ENCODE peak calls at places on chromosomes 6 and 20, in five cellular contexts. One of them, this sample, is unnamed.

GRCh38 chr6:116111552-116112528 is 11.2 kb downstream of the NT5DC1 start:
- DNase-seq in NCI-H2029: no peak
- DNase-seq in stimulated activated CD4-positive, alpha-beta T cell treated with anti-CD3 and anti-CD28 coated beads, Interleukin-2, amount 100 ng/mL, for 48 hours: no peak
- DNase-seq in BJ: no peak
- DNase-seq in iPS-NIHi11: peak; percentile 39
- DNase-seq in this sample: peak; percentile 51

GRCh38 chr6:1082040-1082935 is 229.6 kb upstream of the FOXQ1 start:
- DNase-seq in NCI-H2029: no peak
- DNase-seq in stimulated activated CD4-positive, alpha-beta T cell treated with anti-CD3 and anti-CD28 coated beads, Interleukin-2, amount 100 ng/mL, for 48 hours: no peak
- DNase-seq in BJ: no peak
- DNase-seq in iPS-NIHi11: no peak
- DNase-seq in this sample: no peak

GRCh38 chr6:136037885-136038460 is 186.5 kb downstream of the PDE7B start:
- DNase-seq in BJ: no peak
- DNase-seq in iPS-NIHi11: no peak
- DNase-seq in NCI-H2029: no peak
- DNase-seq in stimulated activated CD4-positive, alpha-beta T cell treated with anti-CD3 and anti-CD28 coated beads, Interleukin-2, amount 100 ng/mL, for 48 hours: no peak
- DNase-seq in this sample: no peak

GRCh38 chr6:131819507-131820228 is 11.8 kb downstream of the ENPP1 start:
- DNase-seq in BJ: peak; percentile 59
- DNase-seq in NCI-H2029: no peak
- DNase-seq in stimulated activated CD4-positive, alpha-beta T cell treated with anti-CD3 and anti-CD28 coated beads, Interleukin-2, amount 100 ng/mL, for 48 hours: no peak
- DNase-seq in iPS-NIHi11: no peak
- DNase-seq in this sample: no peak

GRCh38 chr6:75250552-75250951 is 7.0 kb upstream of the COX7A2 start:
- DNase-seq in NCI-H2029: no peak
- DNase-seq in iPS-NIHi11: no peak
- DNase-seq in stimulated activated CD4-positive, alpha-beta T cell treated with anti-CD3 and anti-CD28 coated beads, Interleukin-2, amount 100 ng/mL, for 48 hours: no peak
- DNase-seq in BJ: no peak
- DNase-seq in this sample: no peak

GRCh38 chr6:104625536-104625935 is 234.2 kb downstream of the HACE1 start:
- DNase-seq in NCI-H2029: no peak
- DNase-seq in BJ: peak; percentile 62
- DNase-seq in iPS-NIHi11: no peak
- DNase-seq in stimulated activated CD4-positive, alpha-beta T cell treated with anti-CD3 and anti-CD28 coated beads, Interleukin-2, amount 100 ng/mL, for 48 hours: no peak
- DNase-seq in this sample: no peak

GRCh38 chr6:138240476-138241245 is 22.4 kb upstream of the PBOV1 start:
- DNase-seq in BJ: no peak
- DNase-seq in iPS-NIHi11: no peak
- DNase-seq in stimulated activated CD4-positive, alpha-beta T cell treated with anti-CD3 and anti-CD28 coated beads, Interleukin-2, amount 100 ng/mL, for 48 hours: no peak
- DNase-seq in NCI-H2029: no peak
- DNase-seq in this sample: no peak

GRCh38 chr20:13441388-13441787 is 197.3 kb downstream of the TASP1 start:
- DNase-seq in iPS-NIHi11: no peak
- DNase-seq in NCI-H2029: no peak
- DNase-seq in stimulated activated CD4-positive, alpha-beta T cell treated with anti-CD3 and anti-CD28 coated beads, Interleukin-2, amount 100 ng/mL, for 48 hours: no peak
- DNase-seq in BJ: no peak
- DNase-seq in this sample: no peak

GRCh38 chr6:112318505-112318904 is 28.6 kb upstream of the RFPL4B start:
- DNase-seq in iPS-NIHi11: no peak
- DNase-seq in stimulated activated CD4-positive, alpha-beta T cell treated with anti-CD3 and anti-CD28 coated beads, Interleukin-2, amount 100 ng/mL, for 48 hours: no peak
- DNase-seq in NCI-H2029: no peak
- DNase-seq in BJ: no peak
- DNase-seq in this sample: no peak

GRCh38 chr20:63433351-63433750 is 39.1 kb downstream of the KCNQ2 start:
- DNase-seq in stimulated activated CD4-positive, alpha-beta T cell treated with anti-CD3 and anti-CD28 coated beads, Interleukin-2, amount 100 ng/mL, for 48 hours: no peak
- DNase-seq in BJ: no peak
- DNase-seq in iPS-NIHi11: no peak
- DNase-seq in NCI-H2029: no peak
- DNase-seq in this sample: no peak

GRCh38 chr6:85747654-85748053 is 105.0 kb upstream of the SYNCRIP start:
- DNase-seq in iPS-NIHi11: no peak
- DNase-seq in stimulated activated CD4-positive, alpha-beta T cell treated with anti-CD3 and anti-CD28 coated beads, Interleukin-2, amount 100 ng/mL, for 48 hours: no peak
- DNase-seq in BJ: peak; percentile 11
- DNase-seq in NCI-H2029: no peak
- DNase-seq in this sample: no peak

GRCh38 chr6:121260651-121261102 is 73.6 kb downstream of the TBC1D32 start:
- DNase-seq in NCI-H2029: no peak
- DNase-seq in BJ: no peak
- DNase-seq in iPS-NIHi11: no peak
- DNase-seq in stimulated activated CD4-positive, alpha-beta T cell treated with anti-CD3 and anti-CD28 coated beads, Interleukin-2, amount 100 ng/mL, for 48 hours: no peak
- DNase-seq in this sample: no peak

GRCh38 chr6:73108949-73109348 is 116.3 kb downstream of the KHDC1L start:
- DNase-seq in stimulated activated CD4-positive, alpha-beta T cell treated with anti-CD3 and anti-CD28 coated beads, Interleukin-2, amount 100 ng/mL, for 48 hours: no peak
- DNase-seq in iPS-NIHi11: no peak
- DNase-seq in NCI-H2029: no peak
- DNase-seq in BJ: no peak
- DNase-seq in this sample: no peak

GRCh38 chr6:219641-220198 is 72.6 kb upstream of the DUSP22 start:
- DNase-seq in stimulated activated CD4-positive, alpha-beta T cell treated with anti-CD3 and anti-CD28 coated beads, Interleukin-2, amount 100 ng/mL, for 48 hours: no peak
- DNase-seq in NCI-H2029: no peak
- DNase-seq in BJ: no peak
- DNase-seq in iPS-NIHi11: peak; percentile 58
- DNase-seq in this sample: peak; percentile 83

GRCh38 chr6:165769884-165770283 is 106.8 kb upstream of the PDE10A start:
- DNase-seq in stimulated activated CD4-positive, alpha-beta T cell treated with anti-CD3 and anti-CD28 coated beads, Interleukin-2, amount 100 ng/mL, for 48 hours: no peak
- DNase-seq in NCI-H2029: no peak
- DNase-seq in BJ: no peak
- DNase-seq in iPS-NIHi11: no peak
- DNase-seq in this sample: no peak

GRCh38 chr20:52748235-52748950 is 223.8 kb upstream of the TSHZ2 start:
- DNase-seq in iPS-NIHi11: no peak
- DNase-seq in BJ: no peak
- DNase-seq in NCI-H2029: no peak
- DNase-seq in stimulated activated CD4-positive, alpha-beta T cell treated with anti-CD3 and anti-CD28 coated beads, Interleukin-2, amount 100 ng/mL, for 48 hours: no peak
- DNase-seq in this sample: no peak

GRCh38 chr20:32224463-32224862 is 16.8 kb downstream of the POFUT1 start:
- DNase-seq in stimulated activated CD4-positive, alpha-beta T cell treated with anti-CD3 and anti-CD28 coated beads, Interleukin-2, amount 100 ng/mL, for 48 hours: no peak
- DNase-seq in BJ: no peak
- DNase-seq in NCI-H2029: no peak
- DNase-seq in iPS-NIHi11: no peak
- DNase-seq in this sample: no peak